ENCODE peak calls at places on chromosome 5, in six cellular contexts. D is RPMI7951, R is NCI-H2029, H is brain microvascular endothelial cell, E is ovary, F is sciatic nerve. U is an unnamed sample.

GRCh38 chr5:36531401-36531800 is 75.0 kb upstream of the SLC1A3 start:
- DNase-seq in D (no peak), R (no peak), H (no peak), E (no peak), F (no peak), U (no peak)

GRCh38 chr5:120803282-120803681 is 339.2 kb downstream of the PRR16 start:
- DNase-seq in D (peak; percentile 14), R (no peak), H (no peak), E (no peak), F (no peak), U (no peak)

GRCh38 chr5:158423623-158424200 is 564.8 kb upstream of the CLINT1 start:
- DNase-seq in D (peak; percentile 33), R (no peak), H (no peak), E (no peak), F (no peak), U (no peak)

GRCh38 chr5:89147026-89147425 is 264.0 kb upstream of the MEF2C start:
- DNase-seq in D (no peak), R (no peak), H (no peak), E (no peak), F (no peak), U (no peak)

GRCh38 chr5:81789033-81789432 is 38.1 kb upstream of the SSBP2 start:
- DNase-seq in D (peak; percentile 67), R (no peak), H (peak; percentile 38), E (no peak), F (no peak), U (no peak)

GRCh38 chr5:124841829-124842712 is 95.6 kb upstream of the ZNF608 start:
- DNase-seq in D (peak; percentile 62), R (no peak), H (no peak), E (no peak), F (no peak), U (no peak)

GRCh38 chr5:179267071-179267670 is 78.1 kb downstream of the ADAMTS2 start:
- DNase-seq in D (no peak), R (no peak), H (no peak), E (no peak), F (no peak), U (no peak)

GRCh38 chr5:158744680-158745079 is 355.0 kb downstream of the EBF1 start:
- DNase-seq in D (no peak), R (no peak), H (no peak), E (no peak), F (no peak), U (no peak)

GRCh38 chr5:32711693-32712462 is 757 bp downstream of the NPR3 start:
- DNase-seq in D (peak; percentile 11), R (no peak), H (peak; percentile 22), E (peak; percentile 43), F (no peak), U (peak; percentile 64)

GRCh38 chr5:116418016-116418415 is 156.6 kb downstream of the SEMA6A start:
- DNase-seq in D (no peak), R (no peak), H (no peak), E (no peak), F (no peak), U (no peak)

GRCh38 chr5:175493260-175493659 is 14.9 kb downstream of the SFXN1 start:
- DNase-seq in D (no peak), R (no peak), H (no peak), E (no peak), F (no peak), U (no peak)

GRCh38 chr5:52997424-52997823 is 8.3 kb downstream of the ITGA2 start:
- DNase-seq in D (peak; percentile 41), R (no peak), H (no peak), E (no peak), F (no peak), U (no peak)

GRCh38 chr5:107402881-107403280 is 267.9 kb downstream of the EFNA5 start:
- DNase-seq in D (peak; percentile 39), R (no peak), H (no peak), E (peak; percentile 38), F (no peak), U (peak; percentile 49)

GRCh38 chr5:142426129-142426641 is 101.4 kb upstream of the SPRY4 start:
- DNase-seq in D (peak; percentile 38), R (no peak), H (peak; percentile 79), E (no peak), F (peak; percentile 70), U (peak; percentile 77)

GRCh38 chr5:84281383-84281782 is 103.3 kb downstream of the EDIL3 start:
- DNase-seq in D (peak; percentile 20), R (no peak), H (no peak), E (no peak), F (no peak), U (no peak)

GRCh38 chr5:101942321-101942882 is 353.7 kb downstream of the SLCO4C1 start:
- DNase-seq in D (no peak), R (peak; percentile 21), H (peak; percentile 20), E (no peak), F (no peak), U (no peak)

GRCh38 chr5:1466631-1467265 is 21.5 kb upstream of the SLC6A3 start:
- DNase-seq in D (no peak), R (no peak), H (no peak), E (peak; percentile 28), F (peak; percentile 54), U (no peak)

U was measured in heart left ventricle.